ENCODE peak calls at places on chromosomes 16 and 17, in six cellular contexts. I, A, K, M, J and B are unnamed samples.
A peak's percentile ranks its signal among the peaks of the same experiment; 100 is the strongest.

GRCh38 chr17:39767147-39767546 is 29.4 kb downstream of the GRB7 start:
- DNase-seq in I (no peak), A (no peak), K (no peak), M (no peak), J (no peak), B (no peak)

GRCh38 chr17:68378202-68379149 is 78.8 kb downstream of the WIPI1 start:
- DNase-seq in I (peak; percentile 60), A (peak; percentile 91), K (peak; percentile 23), M (no peak), J (no peak), B (peak; percentile 97)

GRCh38 chr17:1469231-1469852 is 13.3 kb upstream of the CRK start:
- DNase-seq in I (no peak), A (no peak), K (no peak), M (no peak), J (no peak), B (no peak)

GRCh38 chr17:43316522-43317142 is 82.2 kb upstream of the ARL4D start:
- DNase-seq in I (no peak), A (no peak), K (no peak), M (no peak), J (no peak), B (no peak)

GRCh38 chr16:20799599-20799998 is 6.7 kb downstream of the ERI2 start:
- DNase-seq in I (no peak), A (no peak), K (no peak), M (no peak), J (no peak), B (no peak)

GRCh38 chr17:17032131-17032692 is 10.0 kb upstream of the MPRIP start:
- DNase-seq in I (no peak), A (peak; percentile 74), K (peak; percentile 55), M (no peak), J (no peak), B (peak; percentile 73)

GRCh38 chr17:43212641-43213490 is 1.2 kb downstream of the TMEM106A start:
- DNase-seq in I (no peak), A (no peak), K (no peak), M (no peak), J (no peak), B (no peak)

GRCh38 chr17:59903455-59903854 is 10.5 kb downstream of the RPS6KB1 start:
- DNase-seq in I (no peak), A (no peak), K (no peak), M (no peak), J (no peak), B (no peak)

GRCh38 chr16:47928008-47928407 is 227.8 kb downstream of the ABCC12 start:
- DNase-seq in I (no peak), A (no peak), K (no peak), M (no peak), J (no peak), B (no peak)

GRCh38 chr17:45145035-45145389 is 3.3 kb upstream of the HEXIM1 start:
- DNase-seq in I (no peak), A (no peak), K (no peak), M (no peak), J (no peak), B (no peak)

GRCh38 chr16:20879175-20880053 is 20.7 kb downstream of the DCUN1D3 start:
- DNase-seq in I (no peak), A (no peak), K (no peak), M (no peak), J (no peak), B (no peak)

GRCh38 chr17:41301916-41302901 is at the start of gene KRTAP29-1:
- DNase-seq in I (no peak), A (no peak), K (no peak), M (no peak), J (no peak), B (no peak)

GRCh38 chr17:8994319-8994718 is 27.0 kb upstream of the NTN1 start:
- DNase-seq in I (peak; percentile 1), A (peak; percentile 79), K (peak; percentile 20), M (peak; percentile 17), J (peak; percentile 63), B (peak; percentile 76)